ENCODE peak calls at places on chromosomes 5 and 9, in seven cellular contexts. H is GM20000; U is stimulated activated naive CD4-positive, alpha-beta T cell; G is GM03348; Q is aorta; Y is IMR-90; M is stimulated activated effector memory CD8-positive, alpha-beta T cell treated with anti-CD3 and anti-CD28 coated beads, Interleukin-12 subunit alpha, Interleukin-12 subunit beta, amount 100 ng/mL, for 72 hours. F is an unnamed sample.

GRCh38 chr9:77648458-77649108 is 461 bp upstream of the GNA14 start:
- DNase-seq in G (peak; percentile 36), Q (peak; percentile 74), M (no peak), H (no peak), U (no peak), Y (no peak), F (no peak)

GRCh38 chr5:180303226-180304015 is 11.5 kb upstream of the MAPK9 start:
- DNase-seq in Y (no peak), U (no peak), Q (no peak), H (no peak), G (no peak), M (no peak), F (no peak)

GRCh38 chr9:95043826-95044225 is 273.7 kb downstream of the FANCC start:
- DNase-seq in G (no peak), H (no peak), U (no peak), Q (no peak), Y (no peak), M (no peak), F (no peak)

GRCh38 chr5:135034186-135034962 is at the start of gene PITX1:
- DNase-seq in U (no peak), M (no peak), Y (peak; percentile 69), H (no peak), G (peak; percentile 47), Q (no peak), F (peak; percentile 60)

GRCh38 chr9:106916491-106917235 is 53.7 kb downstream of the ZNF462 start:
- DNase-seq in Q (no peak), Y (peak; percentile 92), U (no peak), G (peak; percentile 63), H (no peak), M (no peak), F (no peak)

GRCh38 chr5:107515521-107515920 is 155.2 kb downstream of the EFNA5 start:
- DNase-seq in U (no peak), M (no peak), G (no peak), H (no peak), Y (no peak), Q (no peak), F (no peak)

GRCh38 chr5:164354138-164354751 is 848.8 kb downstream of the MAT2B start:
- DNase-seq in Y (no peak), M (no peak), U (no peak), Q (no peak), H (no peak), G (no peak), F (no peak)

GRCh38 chr5:127001621-127002296 is 28.6 kb downstream of the MARCHF3 start:
- DNase-seq in H (no peak), M (no peak), Y (peak; percentile 98), Q (no peak), G (peak; percentile 79), U (no peak), F (no peak)

GRCh38 chr5:108749130-108749861 is 1.6 kb downstream of the FER start:
- DNase-seq in G (peak; percentile 90), Y (no peak), Q (no peak), U (no peak), H (peak; percentile 65), M (peak; percentile 3), F (peak; percentile 70)

GRCh38 chr5:142955628-142956027 is 185.5 kb downstream of the ARHGAP26 start:
- DNase-seq in U (no peak), M (no peak), G (no peak), Y (no peak), H (no peak), Q (no peak), F (no peak)

GRCh38 chr9:93456022-93456421 is 2.6 kb upstream of the FAM120AOS start:
- DNase-seq in Q (no peak), H (no peak), M (no peak), G (no peak), Y (peak; percentile 13), U (no peak), F (no peak)

GRCh38 chr5:174935854-174936474 is 211.6 kb downstream of the MSX2 start:
- DNase-seq in Y (peak; percentile 30), Q (peak; percentile 58), G (peak; percentile 79), H (peak; percentile 53), U (peak; percentile 4), M (peak; percentile 13), F (peak; percentile 64)

GRCh38 chr9:110602281-110602680 is 22.7 kb upstream of the SVEP1 start:
- DNase-seq in H (no peak), Q (no peak), M (no peak), G (no peak), Y (no peak), U (no peak), F (no peak)

GRCh38 chr5:145855842-145856267 is 17.0 kb downstream of the GRXCR2 start:
- DNase-seq in Y (no peak), U (no peak), M (no peak), H (no peak), Q (no peak), G (no peak), F (no peak)

GRCh38 chr5:168749391-168750100 is 170.4 kb upstream of the PANK3 start:
- DNase-seq in H (no peak), Q (no peak), U (no peak), G (no peak), M (no peak), Y (no peak), F (no peak)

GRCh38 chr5:144547098-144547499 is 376.4 kb downstream of the KCTD16 start:
- DNase-seq in Q (no peak), G (no peak), H (no peak), U (no peak), Y (peak; percentile 3), M (no peak), F (no peak)

GRCh38 chr9:89878687-89879086 is 273.9 kb downstream of the GADD45G start:
- DNase-seq in Y (no peak), H (no peak), Q (no peak), G (no peak), U (no peak), M (no peak), F (no peak)

GRCh38 chr5:149581931-149582768 is 852 bp downstream of the ARHGEF37 start:
- DNase-seq in Y (no peak), U (no peak), Q (no peak), H (no peak), M (no peak), G (no peak), F (no peak)

GRCh38 chr5:17441351-17441750 is 56.7 kb upstream of the TAF11L2 start:
- DNase-seq in G (peak; percentile 72), U (no peak), Y (peak; percentile 95), H (no peak), Q (no peak), M (no peak), F (no peak)

GRCh38 chr9:92964607-92964975 is 17.3 kb downstream of the FGD3 start:
- DNase-seq in Y (no peak), G (no peak), U (no peak), H (no peak), M (no peak), Q (no peak), F (no peak)

GRCh38 chr5:80408475-80408875 is 611 bp downstream of the ZFYVE16 start:
- DNase-seq in Y (peak; percentile 38), U (no peak), G (peak; percentile 81), H (no peak), M (no peak), Q (peak; percentile 78), F (no peak)

GRCh38 chr9:79672236-79672635 is 100.5 kb downstream of the TLE4 start:
- DNase-seq in Q (no peak), H (no peak), G (no peak), M (no peak), Y (no peak), U (no peak), F (no peak)

GRCh38 chr9:104826911-104827310 is 63.0 kb downstream of the NIPSNAP3B start:
- DNase-seq in U (no peak), H (no peak), Y (no peak), Q (no peak), M (no peak), G (no peak), F (no peak)

GRCh38 chr5:35852084-35852734 is 4.5 kb upstream of the IL7R start:
- DNase-seq in Q (no peak), M (no peak), G (no peak), U (no peak), H (peak; percentile 30), Y (peak; percentile 43), F (peak; percentile 36)

GRCh38 chr5:171630047-171630669 is 155.5 kb upstream of the SMIM23 start:
- DNase-seq in Y (peak; percentile 52), M (no peak), H (no peak), Q (peak; percentile 67), U (no peak), G (peak; percentile 75), F (no peak)

GRCh38 chr9:113648048-113648447 is 184.5 kb downstream of the RGS3 start:
- DNase-seq in Y (no peak), Q (no peak), M (no peak), H (no peak), U (no peak), G (no peak), F (no peak)

GRCh38 chr5:149019562-149020140 is 43.2 kb downstream of the SH3TC2 start:
- DNase-seq in U (no peak), Q (no peak), H (no peak), Y (peak; percentile 15), G (no peak), M (no peak), F (no peak)

GRCh38 chr5:177291735-177292134 is 11.8 kb downstream of the RAB24 start:
- DNase-seq in Q (no peak), G (no peak), H (no peak), Y (no peak), M (no peak), U (no peak), F (no peak)

GRCh38 chr9:21549251-21549765 is 67.2 kb upstream of the IFNE start:
- DNase-seq in U (no peak), H (no peak), Y (peak; percentile 97), Q (peak; percentile 43), G (peak; percentile 29), M (no peak), F (no peak)